ENCODE peak calls at places on chromosomes 3 and 15, in ten cellular contexts. D is mucosa of descending colon; C is NB4; F is adrenal gland; J is BE2C; W is cardiac fibroblast; Q is fibroblast of lung; X is CD8-positive, alpha-beta T cell; B is fibroblast of the aortic adventitia; Y is astrocyte of the cerebellum. U is an unnamed sample.

GRCh38 chr3:142963266-142964149 is at the start of gene PAQR9:
- DNase-seq in D (no peak), C (peak; percentile 53), F (no peak), J (peak; percentile 63), W (no peak), Q (peak; percentile 31), X (no peak), B (peak; percentile 6), Y (no peak), U (no peak)

GRCh38 chr3:151864423-151865101 is 8.9 kb upstream of the SUCNR1 start:
- DNase-seq in D (no peak), C (peak; percentile 55), F (no peak), J (no peak), W (peak; percentile 90), Q (peak; percentile 85), X (no peak), B (peak; percentile 89), Y (peak; percentile 24), U (no peak)

GRCh38 chr3:24548278-24548677 is 53.6 kb upstream of the THRB start:
- DNase-seq in D (no peak), C (no peak), F (no peak), J (no peak), W (peak; percentile 12), Q (peak; percentile 39), X (no peak), B (no peak), Y (no peak), U (no peak)

GRCh38 chr3:7201784-7202183 is 340.9 kb downstream of the GRM7 start:
- DNase-seq in D (no peak), C (no peak), F (no peak), J (no peak), W (no peak), Q (no peak), X (no peak), B (no peak), Y (no peak), U (no peak)

GRCh38 chr15:39213385-39213840 is 367.5 kb upstream of the THBS1 start:
- DNase-seq in D (no peak), C (peak; percentile 26), F (peak; percentile 45), J (no peak), W (peak; percentile 88), Q (peak; percentile 100), X (no peak), B (peak; percentile 98), Y (peak; percentile 97), U (no peak)

GRCh38 chr3:63912768-63913588 is 795 bp upstream of the SCAANT1 start:
- DNase-seq in D (peak; percentile 86), C (no peak), F (peak; percentile 80), J (peak; percentile 31), W (peak; percentile 56), Q (peak; percentile 77), X (peak; percentile 66), B (peak; percentile 76), Y (peak; percentile 24), U (peak; percentile 12)

GRCh38 chr3:112604536-112604935 is 36.4 kb downstream of the CCDC80 start:
- DNase-seq in D (no peak), C (peak; percentile 25), F (no peak), J (no peak), W (peak; percentile 84), Q (peak; percentile 91), X (no peak), B (peak; percentile 94), Y (peak; percentile 98), U (no peak)

GRCh38 chr15:69677403-69677802 is 224.8 kb downstream of the RPLP1 start:
- DNase-seq in D (no peak), C (peak; percentile 15), F (no peak), J (no peak), W (no peak), Q (no peak), X (no peak), B (no peak), Y (no peak), U (no peak)

GRCh38 chr3:125337506-125337905 is 37.6 kb downstream of the ZNF148 start:
- DNase-seq in D (no peak), C (peak; percentile 43), F (no peak), J (no peak), W (no peak), Q (no peak), X (no peak), B (no peak), Y (no peak), U (no peak)

GRCh38 chr3:184788751-184789150 is 23.2 kb upstream of the VPS8 start:
- DNase-seq in D (no peak), C (no peak), F (no peak), J (no peak), W (peak; percentile 18), Q (peak; percentile 42), X (no peak), B (no peak), Y (no peak), U (no peak)

GRCh38 chr3:10088256-10088655 is 19.8 kb downstream of the FANCD2OS start:
- DNase-seq in D (no peak), C (no peak), F (no peak), J (no peak), W (no peak), Q (peak; percentile 6), X (no peak), B (peak; percentile 2), Y (no peak), U (no peak)

GRCh38 chr3:71127052-71127451 is 456.5 kb downstream of the FOXP1 start:
- DNase-seq in D (no peak), C (no peak), F (no peak), J (no peak), W (no peak), Q (no peak), X (no peak), B (no peak), Y (no peak), U (no peak)

GRCh38 chr3:71127463-71128243 is 455.9 kb downstream of the FOXP1 start:
- DNase-seq in D (no peak), C (no peak), F (no peak), J (no peak), W (peak; percentile 90), Q (peak; percentile 84), X (peak; percentile 39), B (peak; percentile 77), Y (no peak), U (no peak)

GRCh38 chr3:71130516-71131384 is 452.8 kb downstream of the FOXP1 start:
- DNase-seq in D (peak; percentile 73), C (peak; percentile 80), F (peak; percentile 53), J (peak; percentile 29), W (peak; percentile 88), Q (peak; percentile 90), X (peak; percentile 84), B (peak; percentile 82), Y (peak; percentile 84), U (peak; percentile 77)

GRCh38 chr3:71129611-71130515 is 453.7 kb downstream of the FOXP1 start:
- DNase-seq in D (no peak), C (peak; percentile 46), F (no peak), J (no peak), W (peak; percentile 84), Q (peak; percentile 57), X (peak; percentile 35), B (peak; percentile 80), Y (no peak), U (peak; percentile 8)

DNA sequence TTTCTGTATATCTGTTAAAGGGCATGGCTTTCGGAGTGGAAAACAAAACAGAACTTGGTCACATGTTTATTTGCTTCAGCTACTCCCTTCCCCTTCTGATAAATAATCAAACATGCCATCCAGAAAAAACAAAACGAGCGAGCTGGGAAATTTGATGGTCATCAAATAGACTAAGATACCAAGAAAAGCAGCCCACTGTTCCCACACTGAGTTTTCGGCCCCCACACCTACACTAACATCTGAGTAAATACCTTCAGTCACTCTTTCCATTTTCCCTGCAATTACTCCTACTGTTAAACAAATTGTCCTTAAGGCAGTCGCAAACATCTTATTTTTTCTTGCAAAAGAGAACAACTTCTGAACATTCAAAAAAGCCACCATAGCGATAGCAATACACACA is 454.6 kb downstream of the FOXP1 start:
- DNase-seq in D (no peak), C (no peak), F (no peak), J (no peak), W (peak; percentile 59), Q (no peak), X (no peak), B (peak; percentile 46), Y (no peak), U (no peak)
- H3K4me3 ChIP-seq in D (peak overlapping the region; percentile 22), C (peak overlapping the region; percentile 88), F (peak overlapping the region; percentile 51), J (peak overlapping the region; percentile 59), W (peak overlapping the region; percentile 59), Q (peak overlapping the region; percentile 90), X (peak overlapping the region; percentile 56), B (peak overlapping the region; percentile 65), Y (peak overlapping the region; percentile 52), U (no peak overlapping the region)

DNA sequence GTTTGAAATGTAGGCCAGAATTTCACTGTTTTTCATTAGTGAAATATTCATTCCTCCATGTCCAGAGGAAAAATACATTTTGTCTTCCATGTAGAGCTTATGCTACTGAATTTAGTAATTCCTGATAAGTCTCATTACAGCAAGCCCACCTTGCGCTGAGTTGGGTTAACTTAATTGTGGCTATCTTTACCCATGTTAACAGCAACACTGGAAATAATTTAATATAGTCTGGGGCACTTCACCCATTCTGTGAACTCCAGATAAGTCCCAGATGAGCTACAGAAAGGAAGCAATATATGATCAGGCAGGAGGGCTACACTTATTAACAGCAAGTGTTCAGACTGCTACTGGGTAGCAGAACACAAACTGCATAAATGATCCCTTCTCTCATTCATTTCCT is 270.1 kb upstream of the CNTN4 start:
- DNase-seq in D (no peak), C (no peak), F (no peak), J (peak; percentile 22), W (no peak), Q (no peak), X (no peak), B (no peak), Y (no peak), U (no peak)
- H3K4me3 ChIP-seq in D (no peak overlapping the region), C (no peak overlapping the region), F (no peak overlapping the region), J (no peak overlapping the region), W (no peak overlapping the region), Q (no peak overlapping the region), X (no peak overlapping the region), B (no peak overlapping the region), Y (no peak overlapping the region), U (no peak overlapping the region)

DNA sequence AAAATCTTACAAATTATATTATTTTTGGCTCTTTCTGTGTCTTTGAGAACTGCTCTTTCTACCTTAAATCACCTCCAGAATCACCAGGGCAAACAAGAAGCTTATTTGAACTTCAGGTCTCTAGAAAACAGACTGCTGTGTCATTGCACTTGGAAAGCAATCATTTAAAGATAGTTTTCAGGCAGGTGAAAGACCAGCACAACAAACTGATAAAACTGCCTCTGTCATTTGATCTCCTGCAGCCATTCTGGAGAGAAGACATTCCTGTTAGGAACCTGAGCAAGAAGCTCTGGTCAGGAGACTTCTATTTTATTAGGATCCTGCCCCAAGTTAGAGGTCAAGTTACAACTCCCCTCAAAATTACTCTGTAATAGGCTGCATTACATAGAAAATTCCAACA is 50.7 kb upstream of the AP4E1 start:
- DNase-seq in D (no peak), C (no peak), F (no peak), J (no peak), W (no peak), Q (no peak), X (no peak), B (no peak), Y (no peak), U (no peak)
- H3K4me3 ChIP-seq in D (no peak overlapping the region), C (no peak overlapping the region), F (no peak overlapping the region), J (no peak overlapping the region), W (no peak overlapping the region), Q (no peak overlapping the region), X (no peak overlapping the region), B (no peak overlapping the region), Y (no peak overlapping the region), U (no peak overlapping the region)

DNA sequence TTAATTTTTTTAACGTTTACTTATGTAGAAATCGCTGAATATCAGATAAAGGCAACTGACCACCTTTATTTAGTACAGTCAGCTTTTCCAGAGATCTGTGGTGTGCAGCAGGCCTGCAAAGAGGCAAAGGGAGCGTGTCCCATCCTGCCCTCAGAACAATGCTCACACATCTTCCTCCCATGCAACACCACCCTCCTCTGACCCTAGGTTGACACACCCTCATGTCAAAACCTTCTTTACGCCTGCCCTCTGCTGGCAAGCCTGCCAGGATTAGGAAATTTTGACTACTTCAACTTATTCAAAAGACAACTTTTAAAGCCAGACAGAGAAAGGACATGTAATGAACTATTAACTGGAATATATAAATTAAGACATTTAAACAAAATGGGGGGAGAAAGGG is 513.7 kb downstream of the FOXP1 start:
- DNase-seq in D (peak; percentile 61), C (peak; percentile 68), F (peak; percentile 36), J (peak; percentile 68), W (peak; percentile 83), Q (no peak), X (peak; percentile 81), B (peak; percentile 82), Y (no peak), U (peak; percentile 65)
- H3K4me3 ChIP-seq in D (no peak overlapping the region), C (no peak overlapping the region), F (no peak overlapping the region), J (no peak overlapping the region), W (no peak overlapping the region), Q (no peak overlapping the region), X (no peak overlapping the region), B (no peak overlapping the region), Y (no peak overlapping the region), U (no peak overlapping the region)

U was measured in Jurkat, Clone E6-1.